ENCODE peak calls at places on chromosomes 6 and 20, in eight cellular contexts. P is brain microvascular endothelial cell; Y is tibial artery; Q is CD8-positive, alpha-beta T cell; U is cardiac muscle cell; V is GM12878; X is coronary artery; R is CD8-positive, alpha-beta memory T cell. N is an unnamed sample.

GRCh38 chr6:66930559-66931290 is 1223.7 kb upstream of the EYS start:
- DNase-seq in U (no peak), R (no peak), Q (no peak), Y (no peak), V (no peak), P (no peak), X (no peak), N (no peak)

GRCh38 chr6:111427341-111428116 is 55.5 kb downstream of the REV3L start:
- DNase-seq in V (peak), P (peak), U (no peak), R (no peak), Q (no peak), X (no peak), Y (no peak), N (peak)

GRCh38 chr6:29656798-29657197 is at the start of gene MOG:
- DNase-seq in X (no peak), V (no peak), U (no peak), Y (peak), Q (no peak), R (no peak), P (no peak), N (no peak)

GRCh38 chr20:20549699-20550098 is 162.7 kb downstream of the RALGAPA2 start:
- DNase-seq in P (peak), R (no peak), Y (no peak), Q (no peak), V (no peak), U (no peak), X (no peak), N (no peak)

GRCh38 chr6:18632670-18633410 is 245.7 kb downstream of the RNF144B start:
- DNase-seq in R (no peak), V (no peak), P (peak), X (no peak), Y (no peak), U (no peak), Q (no peak), N (no peak)

GRCh38 chr20:5354871-5355270 is 38.1 kb upstream of the PROKR2 start:
- DNase-seq in Q (no peak), Y (no peak), R (no peak), X (no peak), V (no peak), P (peak), U (no peak), N (no peak)

GRCh38 chr20:16589623-16590022 is 16.4 kb upstream of the KIF16B start:
- DNase-seq in R (no peak), Q (no peak), Y (no peak), U (no peak), P (no peak), V (no peak), X (no peak), N (no peak)

GRCh38 chr20:51457281-51457932 is 85.1 kb downstream of the NFATC2 start:
- DNase-seq in V (no peak), Q (no peak), U (no peak), R (peak), Y (peak), X (peak), P (peak), N (peak)

GRCh38 chr20:12617076-12617475 is 391.7 kb upstream of the SPTLC3 start:
- DNase-seq in Y (no peak), R (no peak), X (no peak), Q (no peak), V (no peak), P (no peak), U (no peak), N (no peak)

GRCh38 chr6:116888732-116889360 is 11.8 kb downstream of the RFX6 start:
- DNase-seq in Q (no peak), P (no peak), X (no peak), R (no peak), Y (no peak), U (no peak), V (no peak), N (no peak)

GRCh38 chr20:53736122-53736756 is 142.6 kb upstream of the ZNF217 start:
- DNase-seq in P (no peak), Q (no peak), V (no peak), R (no peak), Y (no peak), X (no peak), U (peak), N (no peak)

GRCh38 chr20:20277772-20278382 is 90.0 kb upstream of the INSM1 start:
- DNase-seq in V (no peak), X (no peak), Y (no peak), Q (no peak), P (no peak), U (no peak), R (no peak), N (peak)

GRCh38 chr6:42428326-42429041 is 23.2 kb downstream of the TRERF1 start:
- DNase-seq in V (no peak), Y (no peak), Q (peak), P (no peak), U (no peak), X (no peak), R (peak), N (peak)

GRCh38 chr20:32918751-32919150 is 60.0 kb downstream of the EFCAB8 start:
- DNase-seq in X (no peak), Q (no peak), R (no peak), Y (no peak), P (no peak), V (no peak), U (no peak), N (no peak)

GRCh38 chr20:48377940-48378339 is 449.9 kb downstream of the PREX1 start:
- DNase-seq in P (no peak), V (no peak), X (no peak), Q (no peak), U (no peak), Y (no peak), R (no peak), N (no peak)

GRCh38 chr20:50844430-50845100 is 49.7 kb downstream of the BCAS4 start:
- DNase-seq in U (no peak), R (peak), Y (no peak), Q (peak), V (peak), P (peak), X (no peak), N (peak)

GRCh38 chr6:87407531-87407895 is 259 bp upstream of the CFAP206 start:
- DNase-seq in U (no peak), X (no peak), V (no peak), P (peak), Y (no peak), Q (no peak), R (no peak), N (peak)

GRCh38 chr20:52974155-52974554 is 2.0 kb downstream of the TSHZ2 start:
- DNase-seq in Q (no peak), R (no peak), X (no peak), Y (no peak), V (peak), P (no peak), U (no peak), N (no peak)

GRCh38 chr20:59525500-59526241 is 78.7 kb upstream of the PHACTR3 start:
- DNase-seq in U (peak), Y (no peak), R (no peak), Q (no peak), X (no peak), V (no peak), P (peak), N (peak)

GRCh38 chr20:62423326-62423706 is 4.0 kb downstream of the RBBP8NL start:
- DNase-seq in P (no peak), Y (no peak), V (no peak), R (no peak), U (no peak), X (no peak), Q (no peak), N (no peak)

GRCh38 chr6:16331328-16332174 is 93.2 kb downstream of the GMPR start:
- DNase-seq in Y (peak), V (no peak), R (peak), Q (peak), P (peak), X (no peak), U (peak), N (peak)

GRCh38 chr6:81751388-81752083 is 945 bp downstream of the TENT5A start:
- DNase-seq in V (no peak), P (peak), Q (peak), X (peak), Y (peak), U (peak), R (peak), N (peak)

GRCh38 chr20:33672426-33673114 is 1.7 kb downstream of the NECAB3 start:
- DNase-seq in P (no peak), Q (no peak), X (no peak), Y (no peak), U (no peak), R (no peak), V (no peak), N (no peak)

GRCh38 chr6:69265706-69266105 is 531.1 kb downstream of the LMBRD1 start:
- DNase-seq in X (no peak), Q (no peak), P (no peak), Y (no peak), V (no peak), U (no peak), R (no peak), N (no peak)

GRCh38 chr20:6040540-6040939 is 13.3 kb downstream of the LRRN4 start:
- DNase-seq in U (no peak), Y (no peak), Q (no peak), X (no peak), P (no peak), V (no peak), R (no peak), N (no peak)

GRCh38 chr6:25070547-25071366 is 135.0 kb upstream of the RIPOR2 start:
- DNase-seq in X (peak), Y (peak), V (peak), R (peak), U (peak), P (peak), Q (peak), N (peak)

GRCh38 chr6:13573669-13574110 is 711 bp upstream of the SIRT5 start:
- DNase-seq in P (peak), V (no peak), X (no peak), Y (peak), Q (no peak), R (no peak), U (peak), N (peak)

GRCh38 chr6:143774347-143774746 is 68.8 kb upstream of the LTV1 start:
- DNase-seq in V (no peak), Y (no peak), Q (no peak), X (no peak), P (no peak), U (no peak), R (no peak), N (no peak)

GRCh38 chr6:44000164-44000842 is 126.9 kb downstream of the MRPL14 start:
- DNase-seq in P (no peak), U (no peak), Y (no peak), X (no peak), Q (no peak), V (peak), R (no peak), N (no peak)

GRCh38 chr6:76465410-76465809 is 392.9 kb upstream of the IMPG1 start:
- DNase-seq in Q (no peak), Y (no peak), X (no peak), V (no peak), P (no peak), R (no peak), U (no peak), N (no peak)

GRCh38 chr6:5930143-5930770 is 76.5 kb downstream of the NRN1 start:
- DNase-seq in Q (no peak), Y (no peak), X (no peak), U (no peak), V (no peak), R (no peak), P (no peak), N (no peak)

GRCh38 chr6:150256618-150257272 is 112.1 kb upstream of the IYD start:
- DNase-seq in Q (no peak), V (no peak), Y (no peak), X (no peak), U (no peak), R (no peak), P (no peak), N (no peak)

GRCh38 chr20:48467622-48468021 is 360.2 kb downstream of the PREX1 start:
- DNase-seq in U (no peak), Y (no peak), V (no peak), Q (no peak), X (no peak), R (no peak), P (no peak), N (no peak)

GRCh38 chr20:13396036-13396435 is 175.0 kb downstream of the ISM1 start:
- DNase-seq in Q (no peak), R (no peak), X (no peak), U (no peak), P (no peak), V (no peak), Y (no peak), N (no peak)

GRCh38 chr20:37347347-37347823 is 1.4 kb downstream of the SRC start:
- DNase-seq in V (no peak), Y (no peak), Q (no peak), R (no peak), P (no peak), U (no peak), X (peak), N (no peak)
- H3K4me3 ChIP-seq in V (peak), Y (peak), Q (no peak), R (no peak), P (peak), U (no peak), X (peak), N (peak)

DNA sequence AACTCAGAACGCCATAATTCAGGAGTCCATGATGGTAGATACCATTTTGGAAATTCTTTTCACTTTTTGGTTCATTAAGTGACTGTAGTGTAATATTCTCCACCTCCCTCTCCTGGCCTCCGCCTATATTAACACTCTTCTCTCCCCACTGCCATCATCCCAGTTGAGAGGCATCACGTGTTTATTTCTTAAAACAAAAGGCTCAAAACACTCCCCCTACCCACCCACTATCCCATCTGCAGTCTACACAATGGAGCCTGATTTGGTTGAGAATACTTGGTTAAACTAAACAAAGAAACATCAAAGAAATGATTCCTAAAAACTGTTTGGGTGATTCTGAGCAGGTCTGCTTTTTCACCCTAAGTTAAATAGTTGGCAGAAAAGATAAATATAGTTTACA is 5.8 kb downstream of the TFAP2B start:
- DNase-seq in R (no peak), Y (no peak), V (no peak), P (no peak), Q (no peak), U (no peak), X (no peak), N (no peak)
- H3K4me3 ChIP-seq in R (no peak), Y (no peak), V (no peak), P (no peak), Q (no peak), U (no peak), X (no peak), N (no peak)

GRCh38 chr20:36421641-36422040 is 115.5 kb downstream of the DLGAP4 start:
- DNase-seq in Y (no peak), X (no peak), P (no peak), Q (no peak), R (no peak), V (no peak), U (no peak), N (no peak)
- H3K4me3 ChIP-seq in Y (no peak), X (no peak), P (no peak), Q (no peak), R (no peak), V (no peak), U (no peak), N (no peak)

GRCh38 chr6:27948237-27948636 is 8.8 kb upstream of the OR2B6 start:
- DNase-seq in Q (no peak), R (no peak), Y (no peak), U (no peak), X (no peak), V (no peak), P (no peak), N (no peak)
- H3K4me3 ChIP-seq in Q (no peak), R (no peak), Y (no peak), U (no peak), X (no peak), V (no peak), P (no peak), N (no peak)

GRCh38 chr20:9353916-9354276 is 160.5 kb upstream of the LAMP5 start:
- DNase-seq in P (no peak), V (no peak), R (no peak), Q (no peak), U (no peak), Y (no peak), X (no peak), N (no peak)

GRCh38 chr20:9354579-9354978 is 159.8 kb upstream of the LAMP5 start:
- DNase-seq in R (no peak), U (no peak), Q (no peak), X (no peak), Y (no peak), V (no peak), P (no peak), N (no peak)

GRCh38 chr20:9363673-9364072 is 150.7 kb upstream of the LAMP5 start:
- DNase-seq in Y (no peak), U (no peak), V (no peak), X (no peak), R (no peak), Q (no peak), P (no peak), N (no peak)

GRCh38 chr20:9360427-9360826 is 154.0 kb upstream of the LAMP5 start:
- DNase-seq in Q (no peak), Y (no peak), P (no peak), R (no peak), X (no peak), U (no peak), V (no peak), N (no peak)

DNA sequence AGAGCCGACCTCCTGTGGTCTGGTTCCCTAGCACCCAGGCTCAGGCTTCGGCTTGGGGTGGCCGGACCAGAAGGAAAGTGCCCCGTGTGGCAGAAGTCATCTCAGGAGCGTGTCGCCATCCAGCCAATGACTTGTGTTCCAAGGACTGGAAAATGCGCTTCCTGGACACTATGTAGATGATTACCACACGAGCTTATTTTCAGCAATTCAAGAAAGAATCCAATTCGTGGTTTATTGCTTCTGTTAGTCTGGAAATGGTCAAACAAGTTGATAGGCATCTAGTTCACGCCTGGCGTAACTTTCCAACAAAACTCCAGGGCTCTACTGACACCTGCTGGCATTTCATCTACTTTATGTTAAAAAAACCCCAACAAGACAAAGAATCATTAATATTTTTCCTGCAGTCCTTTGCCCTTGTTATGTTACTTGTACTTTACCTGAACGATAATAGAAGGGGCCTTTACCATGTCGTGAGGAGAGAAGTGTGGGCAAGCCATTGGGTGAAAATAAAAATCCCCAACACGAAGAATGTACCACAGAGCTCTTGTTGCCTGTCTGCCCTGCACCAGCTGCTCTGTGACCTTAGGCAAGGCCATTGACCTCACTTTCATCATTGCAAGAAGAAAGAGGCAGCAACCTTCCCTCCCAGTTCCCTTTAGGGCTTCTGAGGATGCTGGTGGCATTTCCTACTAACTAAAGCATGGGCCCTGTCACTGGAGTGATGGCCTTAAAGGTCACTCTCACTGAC is 154.7 kb upstream of the LAMP5 start:
- DNase-seq in P (peak), Q (no peak), R (no peak), Y (no peak), U (peak), X (no peak), V (no peak), N (peak)
- H3K4me3 ChIP-seq in P (peak), Q (no peak), R (no peak), Y (no peak), U (no peak), X (peak), V (no peak), N (no peak)

GRCh38 chr20:18223399-18223798 is 64.9 kb upstream of the ZNF133 start:
- DNase-seq in V (no peak), Y (no peak), X (no peak), R (no peak), Q (no peak), U (no peak), P (no peak), N (no peak)

GRCh38 chr20:18224968-18225568 is 63.3 kb upstream of the ZNF133 start:
- DNase-seq in U (peak), Q (no peak), Y (no peak), X (no peak), R (no peak), V (no peak), P (peak), N (peak)

GRCh38 chr20:18225652-18226051 is 62.7 kb upstream of the ZNF133 start:
- DNase-seq in R (no peak), X (no peak), V (no peak), Q (no peak), P (no peak), Y (no peak), U (no peak), N (peak)
- H3K4me3 ChIP-seq in R (no peak), X (peak), V (no peak), Q (no peak), P (no peak), Y (no peak), U (no peak), N (no peak)

GRCh38 chr20:24425523-24425922 is 43.9 kb upstream of the SYNDIG1 start:
- DNase-seq in R (no peak), P (no peak), U (no peak), X (no peak), V (no peak), Q (no peak), Y (no peak), N (no peak)
- H3K4me3 ChIP-seq in R (no peak), P (no peak), U (no peak), X (no peak), V (no peak), Q (no peak), Y (no peak), N (no peak)